ENCODE peak calls at places on chromosomes 11 and 22, in seven cellular contexts. Z, G, E, F, D, V and W are unnamed samples.

GRCh38 chr11:84558085-84558905 is 1068.8 kb downstream of the DLG2 start:
- DNase-seq in D (peak), E (peak), V (no peak), G (peak), F (no peak), Z (peak), W (peak)

GRCh38 chr22:16949561-16949960 is 58.5 kb downstream of the GAB4 start:
- DNase-seq in Z (no peak), V (no peak), F (peak), D (peak), G (peak), E (no peak), W (no peak)

GRCh38 chr11:65426839-65427690 is 4.5 kb downstream of the NEAT1 start:
- DNase-seq in F (peak), D (peak), V (no peak), G (peak), E (no peak), Z (peak), W (peak)

GRCh38 chr11:27718853-27719574 is 18.8 kb upstream of the BDNF start:
- DNase-seq in Z (peak), E (no peak), V (no peak), F (no peak), D (peak), G (peak), W (no peak)

GRCh38 chr11:44229664-44230063 is 80.3 kb downstream of the ALX4 start:
- DNase-seq in G (no peak), Z (peak), E (no peak), V (no peak), D (no peak), F (no peak), W (no peak)

GRCh38 chr11:67436459-67437081 is 912 bp downstream of the PTPRCAP start:
- DNase-seq in G (no peak), D (no peak), E (no peak), Z (no peak), F (peak), V (no peak), W (no peak)

GRCh38 chr11:47848636-47849155 is 546 bp upstream of the NUP160 start:
- DNase-seq in Z (no peak), D (no peak), G (no peak), E (no peak), V (no peak), F (no peak), W (no peak)

GRCh38 chr22:48173061-48173849 is 1410.8 kb downstream of the TBC1D22A start:
- DNase-seq in D (no peak), F (no peak), E (no peak), G (no peak), Z (no peak), V (no peak), W (no peak)

GRCh38 chr22:29916007-29916544 is 33.1 kb downstream of the MTMR3 start:
- DNase-seq in V (no peak), D (no peak), F (no peak), Z (no peak), E (no peak), G (no peak), W (no peak)

GRCh38 chr11:74390697-74391096 is 7.5 kb downstream of the PGM2L1 start:
- DNase-seq in E (no peak), V (no peak), G (no peak), D (no peak), F (no peak), Z (no peak), W (no peak)

GRCh38 chr11:20112291-20113146 is 47.8 kb downstream of the DBX1 start:
- DNase-seq in Z (peak), V (peak), E (peak), F (peak), D (peak), G (peak), W (no peak)

GRCh38 chr11:726278-726915 is 20.4 kb downstream of the EPS8L2 start:
- DNase-seq in Z (peak), F (peak), V (no peak), D (peak), G (peak), E (peak), W (peak)

GRCh38 chr11:14094481-14095037 is 132.0 kb downstream of the SPON1 start:
- DNase-seq in G (peak), D (no peak), F (no peak), E (peak), V (no peak), Z (no peak), W (no peak)

GRCh38 chr22:49023161-49023878 is 804.4 kb downstream of the BRD1 start:
- DNase-seq in E (no peak), V (no peak), G (no peak), Z (no peak), F (no peak), D (no peak), W (peak)

GRCh38 chr11:72741849-72742521 is 10.2 kb downstream of the ARAP1 start:
- DNase-seq in D (peak), G (no peak), E (no peak), F (no peak), V (no peak), Z (peak), W (peak)

GRCh38 chr22:50696799-50697561 is 24.4 kb downstream of the SHANK3 start:
- DNase-seq in D (no peak), E (peak), G (peak), Z (peak), F (no peak), V (no peak), W (peak)

GRCh38 chr22:35560366-35560765 is 19.7 kb downstream of the RASD2 start:
- DNase-seq in V (no peak), D (no peak), F (no peak), E (no peak), Z (no peak), G (no peak), W (no peak)

GRCh38 chr22:20953668-20954500 is 13.2 kb upstream of the AIFM3 start:
- DNase-seq in F (no peak), E (peak), V (no peak), G (no peak), D (peak), Z (peak), W (peak)

GRCh38 chr11:9982796-9983579 is 311.0 kb downstream of the SBF2 start:
- DNase-seq in F (no peak), E (peak), D (peak), V (no peak), Z (peak), G (peak), W (no peak)

GRCh38 chr11:13292970-13293369 is 15.4 kb downstream of the BMAL1 start:
- DNase-seq in G (peak), Z (no peak), E (no peak), V (no peak), D (no peak), F (no peak), W (no peak)

GRCh38 chr11:83151274-83151977 is 5.5 kb upstream of the PCF11 start:
- DNase-seq in Z (no peak), G (peak), E (peak), V (no peak), D (peak), F (no peak), W (no peak)

GRCh38 chr11:59551651-59552521 is 40.5 kb downstream of the OR4D9 start:
- DNase-seq in V (peak), E (peak), G (peak), Z (peak), F (no peak), D (peak), W (no peak)